ENCODE peak calls at places on chromosomes 5 and 9, in eight cellular contexts. G, Q, V, M, H, T, F and E are unnamed samples.

GRCh38 chr5:94632024-94632423 is 13.6 kb downstream of the SLF1 start:
- DNase-seq in M (no peak), H (no peak), Q (no peak), T (no peak), V (no peak), G (no peak), F (no peak), E (no peak)

GRCh38 chr9:117414906-117415583 is at the start of gene ASTN2:
- DNase-seq in T (no peak), M (no peak), V (peak), Q (no peak), G (no peak), H (no peak), F (no peak), E (no peak)

GRCh38 chr9:123679330-123679987 is 250.5 kb downstream of the DENND1A start:
- DNase-seq in H (no peak), G (peak), Q (no peak), V (no peak), M (no peak), T (no peak), F (no peak), E (no peak)

GRCh38 chr5:43207601-43208000 is 15.6 kb downstream of the NIM1K start:
- DNase-seq in H (no peak), V (no peak), M (no peak), G (no peak), Q (no peak), T (no peak), F (no peak), E (no peak)

GRCh38 chr5:83364322-83365299 is 106.9 kb upstream of the VCAN start:
- DNase-seq in Q (no peak), F (no peak), G (no peak), V (no peak), M (no peak), T (no peak), H (no peak), E (no peak)

GRCh38 chr5:9977070-9977469 is 272.6 kb downstream of the ATPSCKMT start:
- DNase-seq in H (no peak), F (no peak), T (no peak), V (no peak), M (no peak), Q (no peak), G (no peak), E (no peak)

GRCh38 chr9:135648494-135649410 is 9.4 kb upstream of the GLT6D1 start:
- DNase-seq in V (no peak), Q (no peak), M (no peak), T (no peak), F (no peak), G (no peak), H (no peak), E (no peak)

GRCh38 chr5:82046268-82046621 is 74.4 kb downstream of the ATG10 start:
- DNase-seq in F (no peak), H (no peak), T (no peak), Q (no peak), G (no peak), M (no peak), V (no peak), E (no peak)

GRCh38 chr5:180533845-180534244 is 39.7 kb downstream of the CNOT6 start:
- DNase-seq in Q (no peak), V (no peak), F (no peak), H (no peak), T (no peak), M (no peak), G (no peak), E (no peak)

GRCh38 chr5:140737486-140737885 is 37.2 kb downstream of the ZMAT2 start:
- DNase-seq in T (no peak), M (no peak), Q (no peak), V (no peak), G (no peak), H (no peak), F (no peak), E (no peak)

GRCh38 chr5:119811443-119811842 is 182.1 kb downstream of the FAM170A start:
- DNase-seq in M (no peak), F (no peak), V (no peak), Q (no peak), G (no peak), H (no peak), T (no peak), E (no peak)

GRCh38 chr9:14752271-14752670 is 29.7 kb upstream of the CER1 start:
- DNase-seq in Q (no peak), H (no peak), V (no peak), F (no peak), G (no peak), T (no peak), M (no peak), E (no peak)

GRCh38 chr5:58851571-58851970 is 268.7 kb downstream of the RAB3C start:
- DNase-seq in T (no peak), H (no peak), Q (no peak), M (no peak), G (no peak), F (no peak), V (no peak), E (no peak)

GRCh38 chr9:34989056-34989945 is at the start of gene DNAJB5:
- DNase-seq in T (peak), G (peak), H (peak), M (peak), V (peak), Q (peak), F (peak), E (peak)
- TF ChIP-seq POLR2A in T (no peak), G (peak), H (peak), M (peak), V (peak), Q (peak), F (peak), E (no peak)

GRCh38 chr5:36607838-36608783 is 1.7 kb downstream of the SLC1A3 start:
- DNase-seq in Q (no peak), G (no peak), F (no peak), T (no peak), H (no peak), M (no peak), V (no peak), E (no peak)

GRCh38 chr5:36606052-36606436 is 362 bp upstream of the SLC1A3 start:
- DNase-seq in Q (no peak), V (no peak), F (no peak), M (no peak), T (no peak), H (no peak), G (no peak), E (no peak)

GRCh38 chr5:36605241-36605640 is 1.2 kb upstream of the SLC1A3 start:
- DNase-seq in M (no peak), T (no peak), Q (no peak), G (no peak), H (no peak), V (no peak), F (no peak), E (no peak)

GRCh38 chr5:36607114-36607561 is 732 bp downstream of the SLC1A3 start:
- DNase-seq in T (no peak), H (no peak), Q (peak), V (no peak), M (no peak), F (no peak), G (no peak), E (no peak)

GRCh38 chr5:36606437-36607113 is at the start of gene SLC1A3:
- DNase-seq in H (no peak), V (peak), F (peak), G (peak), T (peak), M (peak), Q (peak), E (peak)
- TF ChIP-seq POLR2A in H (peak), V (peak), F (peak), G (no peak), T (no peak), M (no peak), Q (no peak), E (no peak)

GRCh38 chr9:127778280-127779135 is at the start of gene SH2D3C:
- DNase-seq in H (no peak), M (no peak), V (peak), F (no peak), G (peak), T (peak), Q (peak), E (peak)
- TF ChIP-seq POLR2A in H (no peak), M (no peak), V (no peak), F (no peak), G (no peak), T (no peak), Q (no peak), E (no peak)

GRCh38 chr9:97759611-97760288 is 62.6 kb upstream of the XPA start:
- DNase-seq in T (no peak), H (no peak), V (no peak), Q (no peak), G (no peak), F (no peak), M (no peak), E (no peak)
- TF ChIP-seq POLR2A in T (no peak), H (no peak), V (no peak), Q (no peak), G (no peak), F (no peak), M (no peak), E (no peak)